ENCODE peak calls at places on chromosomes 12 and 14, in six cellular contexts. P is ovary, X is cardiac fibroblast, A is psoas muscle, I is OCI-LY7, O is dorsolateral prefrontal cortex. C is an unnamed sample.

GRCh38 chr14:30214014-30214413 is 286.4 kb upstream of the PRKD1 start:
- DNase-seq in P (no peak), X (peak; percentile 73), A (no peak), I (no peak), O (no peak), C (no peak)

GRCh38 chr14:93042968-93043940 is 72.5 kb downstream of the ITPK1 start:
- DNase-seq in P (no peak), X (peak; percentile 64), A (no peak), I (no peak), O (no peak), C (peak; percentile 84)

GRCh38 chr12:68868043-68868790 is 60.2 kb downstream of the MDM2 start:
- DNase-seq in P (no peak), X (no peak), A (no peak), I (no peak), O (no peak), C (no peak)

GRCh38 chr14:93752980-93753561 is 35.2 kb downstream of the PRIMA1 start:
- DNase-seq in P (no peak), X (no peak), A (no peak), I (no peak), O (peak; percentile 88), C (no peak)

GRCh38 chr14:34722723-34723545 is 8.5 kb upstream of the CFL2 start:
- DNase-seq in P (peak; percentile 41), X (peak; percentile 77), A (no peak), I (peak; percentile 57), O (no peak), C (no peak)

GRCh38 chr12:89439946-89440345 is 84.7 kb downstream of the GALNT4 start:
- DNase-seq in P (no peak), X (peak; percentile 84), A (no peak), I (no peak), O (no peak), C (no peak)

GRCh38 chr14:49483266-49483665 is 102.9 kb downstream of the RPS29 start:
- DNase-seq in P (no peak), X (no peak), A (no peak), I (no peak), O (no peak), C (no peak)

GRCh38 chr14:37165794-37166193 is 6.6 kb downstream of the SLC25A21 start:
- DNase-seq in P (no peak), X (no peak), A (no peak), I (no peak), O (no peak), C (no peak)

GRCh38 chr14:104436741-104437701 is 142.5 kb upstream of the C14orf180 start:
- DNase-seq in P (peak; percentile 31), X (no peak), A (peak; percentile 36), I (no peak), O (peak; percentile 28), C (peak; percentile 83)

GRCh38 chr12:116427200-116427932 is 131.8 kb upstream of the MAP1LC3B2 start:
- DNase-seq in P (no peak), X (no peak), A (no peak), I (no peak), O (no peak), C (no peak)

GRCh38 chr12:124939428-124940142 is 25.1 kb upstream of the UBC start:
- DNase-seq in P (peak; percentile 94), X (peak; percentile 97), A (peak; percentile 90), I (peak; percentile 91), O (peak; percentile 93), C (peak; percentile 87)

GRCh38 chr14:100533647-100534485 is 53.4 kb downstream of the BEGAIN start:
- DNase-seq in P (peak; percentile 27), X (no peak), A (peak; percentile 48), I (no peak), O (peak; percentile 37), C (peak; percentile 78)

GRCh38 chr12:69433653-69434052 is 36.5 kb upstream of the FRS2 start:
- DNase-seq in P (no peak), X (no peak), A (no peak), I (no peak), O (no peak), C (no peak)

GRCh38 chr14:53861781-53862180 is 94.8 kb downstream of the BMP4 start:
- DNase-seq in P (no peak), X (no peak), A (no peak), I (no peak), O (no peak), C (no peak)

GRCh38 chr12:127588224-127588623 is 678.7 kb upstream of the TMEM132C start:
- DNase-seq in P (no peak), X (peak; percentile 90), A (no peak), I (no peak), O (no peak), C (no peak)

GRCh38 chr12:6977653-6978052 is 6.9 kb downstream of the EMG1 start:
- DNase-seq in P (no peak), X (no peak), A (no peak), I (no peak), O (no peak), C (no peak)

GRCh38 chr12:103801709-103802585 is 39.1 kb downstream of the NT5DC3 start:
- DNase-seq in P (no peak), X (peak; percentile 42), A (peak; percentile 76), I (no peak), O (no peak), C (no peak)

GRCh38 chr12:68042212-68042699 is 53.0 kb downstream of the IFNG-AS1 start:
- DNase-seq in P (no peak), X (no peak), A (no peak), I (peak; percentile 22), O (no peak), C (no peak)

GRCh38 chr14:81453166-81453766 is 53.1 kb upstream of the STON2 start:
- DNase-seq in P (peak; percentile 63), X (peak; percentile 72), A (peak; percentile 69), I (peak; percentile 66), O (peak; percentile 63), C (peak; percentile 67)

GRCh38 chr14:81269100-81269978 is 48.6 kb upstream of the GTF2A1 start:
- DNase-seq in P (no peak), X (peak; percentile 82), A (no peak), I (peak; percentile 71), O (no peak), C (no peak)

GRCh38 chr14:104322531-104323466 is 184.4 kb downstream of the KIF26A start:
- DNase-seq in P (no peak), X (no peak), A (no peak), I (no peak), O (no peak), C (no peak)

GRCh38 chr12:52433501-52434095 is 573 bp downstream of the KRT75 start:
- DNase-seq in P (no peak), X (no peak), A (no peak), I (no peak), O (no peak), C (no peak)

GRCh38 chr12:98669751-98670150 is 24.7 kb downstream of the APAF1 start:
- DNase-seq in P (no peak), X (no peak), A (no peak), I (no peak), O (no peak), C (no peak)

GRCh38 chr14:80447396-80447795 is 236.1 kb upstream of the DIO2 start:
- DNase-seq in P (no peak), X (peak; percentile 40), A (no peak), I (no peak), O (no peak), C (no peak)

GRCh38 chr12:48787791-48788521 is 933 bp downstream of the ADCY6 start:
- DNase-seq in P (no peak), X (no peak), A (no peak), I (no peak), O (no peak), C (no peak)

GRCh38 chr12:131035268-131035681 is 81.6 kb downstream of the ADGRD1 start:
- DNase-seq in P (no peak), X (no peak), A (no peak), I (peak; percentile 88), O (peak; percentile 40), C (no peak)

GRCh38 chr12:75834591-75834990 is 197.0 kb downstream of the PHLDA1 start:
- DNase-seq in P (no peak), X (no peak), A (no peak), I (no peak), O (no peak), C (no peak)

DNA sequence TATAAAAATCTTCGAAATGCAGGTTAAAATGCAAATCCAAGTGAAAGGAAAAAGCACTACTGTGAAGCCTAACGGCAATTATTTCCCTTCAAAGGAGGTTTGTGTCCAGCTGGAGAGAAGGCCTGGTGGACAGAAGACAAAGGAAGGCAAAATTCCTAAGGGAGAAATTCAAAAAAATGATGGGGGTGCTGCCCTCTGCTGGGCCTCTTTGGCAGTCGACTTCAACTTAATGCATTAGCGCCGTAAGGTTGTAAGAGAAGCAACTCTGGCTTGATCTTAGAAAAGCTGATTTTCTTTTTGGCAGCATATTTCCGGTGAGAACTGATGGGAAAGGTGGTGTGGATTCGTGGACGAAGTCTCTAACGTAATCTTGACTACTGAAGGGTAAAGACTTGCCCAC is 34.3 kb upstream of the CHFR start:
- DNase-seq in P (no peak), X (no peak), A (no peak), I (no peak), O (no peak), C (no peak)
- TF ChIP-seq CTCF in P (no peak), X (no peak), A (no peak), I (peak; percentile 77), O (no peak), C (no peak)

GRCh38 chr12:15859136-15859535 is 23.1 kb upstream of the STRAP start:
- DNase-seq in P (no peak), X (no peak), A (no peak), I (no peak), O (no peak), C (no peak)
- H3K4me3 ChIP-seq in P (no peak overlapping the region), X (no peak overlapping the region), A (no peak overlapping the region), I (no peak overlapping the region), O (no peak overlapping the region), C (no peak overlapping the region)

GRCh38 chr14:86203843-86204242 is 673.9 kb downstream of the FLRT2 start:
- DNase-seq in P (no peak), X (no peak), A (no peak), I (peak; percentile 11), O (no peak), C (no peak)
- TF ChIP-seq CTCF in P (no peak), X (no peak), A (no peak), I (no peak), O (no peak), C (no peak)

DNA sequence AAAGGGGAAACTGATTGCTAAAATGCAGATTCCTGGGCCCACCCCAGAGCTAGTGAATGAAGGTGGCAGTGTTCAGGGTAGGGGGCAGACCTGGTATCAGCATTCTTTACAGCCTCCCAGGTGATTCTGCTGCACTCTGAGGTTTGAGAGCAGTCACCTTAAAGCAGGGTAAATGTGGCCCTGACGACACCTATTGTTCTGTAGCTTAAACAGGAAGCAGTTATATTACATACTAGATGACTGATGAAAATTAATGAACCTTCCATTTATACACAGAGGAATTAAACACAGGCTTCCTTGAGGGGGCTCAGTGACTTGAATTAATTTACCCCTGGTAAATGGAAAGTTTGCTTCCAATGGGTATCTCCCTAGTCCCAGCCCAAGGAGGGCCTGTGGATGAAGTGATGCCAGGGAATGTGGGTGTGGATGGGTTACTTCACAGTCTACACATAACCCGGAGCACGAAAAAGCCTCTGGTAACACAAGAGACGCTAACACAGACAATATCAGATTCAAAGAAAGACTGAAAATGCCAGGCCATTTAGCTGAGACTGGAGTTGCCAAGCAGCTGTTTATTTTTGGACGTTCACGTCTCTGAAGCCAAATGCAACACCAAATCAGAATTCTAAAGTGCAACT is 25.2 kb downstream of the NUAK1 start:
- DNase-seq in P (no peak), X (no peak), A (no peak), I (no peak), O (no peak), C (no peak)
- H3K4me3 ChIP-seq in P (no peak overlapping the region), X (no peak overlapping the region), A (peak overlapping the region; percentile 12), I (no peak overlapping the region), O (no peak overlapping the region), C (no peak overlapping the region)